ENCODE peak calls at places on chromosome 2, in eight cellular contexts. H is suprapubic skin, E is brain microvascular endothelial cell, X is caudate nucleus, I is uterus, A is substantia nigra, Z is transverse colon, J is neuronal stem cell. R is an unnamed sample.

GRCh38 chr2:85936421-85937068 is 47.8 kb upstream of the ST3GAL5 start:
- DNase-seq in H (peak; percentile 58), E (peak; percentile 32), X (no peak), I (no peak), A (no peak), Z (no peak), J (no peak), R (no peak)

GRCh38 chr2:240647503-240648154 is 22.3 kb downstream of the GPR35 start:
- DNase-seq in H (peak; percentile 58), E (no peak), X (no peak), I (no peak), A (no peak), Z (no peak), J (no peak), R (no peak)

GRCh38 chr2:65436825-65437221 is 4.4 kb upstream of the SPRED2 start:
- DNase-seq in H (no peak), E (no peak), X (no peak), I (no peak), A (no peak), Z (no peak), J (no peak), R (no peak)

GRCh38 chr2:112583497-112584133 is 794 bp upstream of the CHCHD5 start:
- DNase-seq in H (peak; percentile 83), E (no peak), X (no peak), I (no peak), A (no peak), Z (no peak), J (no peak), R (no peak)

GRCh38 chr2:10361220-10361588 is 58.5 kb downstream of the HPCAL1 start:
- DNase-seq in H (no peak), E (no peak), X (no peak), I (no peak), A (no peak), Z (no peak), J (peak; percentile 57), R (no peak)

GRCh38 chr2:210003394-210003793 is 956 bp downstream of the RPE start:
- DNase-seq in H (no peak), E (no peak), X (no peak), I (no peak), A (no peak), Z (no peak), J (no peak), R (no peak)

GRCh38 chr2:227862741-227863588 is 8.5 kb upstream of the DAW1 start:
- DNase-seq in H (no peak), E (peak; percentile 84), X (peak; percentile 48), I (no peak), A (no peak), Z (no peak), J (no peak), R (no peak)

GRCh38 chr2:54240515-54241219 is 15.4 kb downstream of the TSPYL6 start:
- DNase-seq in H (no peak), E (peak; percentile 57), X (no peak), I (no peak), A (no peak), Z (no peak), J (no peak), R (peak; percentile 79)

GRCh38 chr2:23541453-23542334 is 156.7 kb downstream of the KLHL29 start:
- DNase-seq in H (no peak), E (no peak), X (no peak), I (peak; percentile 58), A (no peak), Z (no peak), J (no peak), R (no peak)

GRCh38 chr2:168166902-168167510 is 80.4 kb downstream of the STK39 start:
- DNase-seq in H (no peak), E (peak; percentile 34), X (no peak), I (no peak), A (no peak), Z (no peak), J (no peak), R (no peak)

GRCh38 chr2:143705108-143705686 is 576.0 kb downstream of the ARHGAP15 start:
- DNase-seq in H (no peak), E (no peak), X (no peak), I (no peak), A (no peak), Z (no peak), J (no peak), R (no peak)

GRCh38 chr2:97673187-97673914 is 3.8 kb downstream of the C2orf92 start:
- DNase-seq in H (no peak), E (peak; percentile 21), X (no peak), I (no peak), A (no peak), Z (no peak), J (no peak), R (no peak)

GRCh38 chr2:144014108-144014507 is 505.8 kb downstream of the ZEB2 start:
- DNase-seq in H (no peak), E (peak; percentile 40), X (no peak), I (no peak), A (no peak), Z (no peak), J (no peak), R (no peak)

GRCh38 chr2:46350030-46350699 is 53.0 kb downstream of the EPAS1 start:
- DNase-seq in H (no peak), E (no peak), X (no peak), I (no peak), A (no peak), Z (no peak), J (no peak), R (no peak)

GRCh38 chr2:10078704-10079191 is 1.5 kb downstream of the CYS1 start:
- DNase-seq in H (no peak), E (no peak), X (no peak), I (no peak), A (no peak), Z (no peak), J (no peak), R (no peak)

DNA sequence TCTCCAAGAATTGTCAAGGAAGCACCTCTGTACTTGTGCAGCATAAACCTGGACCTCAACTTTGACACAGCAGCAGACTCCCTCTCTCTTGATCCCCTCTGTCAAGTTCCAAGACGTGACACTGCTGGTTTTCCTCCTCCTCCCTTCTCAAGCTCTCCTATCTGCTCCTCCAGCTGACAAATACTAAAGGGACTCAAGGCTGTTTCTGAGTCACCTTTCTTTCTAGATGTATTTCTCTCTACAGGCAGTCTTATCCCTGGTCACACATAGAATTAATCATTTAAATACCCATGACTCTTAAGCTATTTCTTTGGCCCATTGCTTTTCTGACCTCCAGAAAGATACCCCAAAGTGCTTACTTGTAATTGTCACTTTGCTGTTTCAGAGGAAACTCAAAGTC is 53.5 kb downstream of the SEPTIN10 start:
- DNase-seq in H (no peak), E (peak; percentile 34), X (no peak), I (no peak), A (no peak), Z (no peak), J (no peak), R (no peak)
- H3K27ac ChIP-seq in H (no peak overlapping the region), E (no peak overlapping the region), X (no peak overlapping the region), I (no peak overlapping the region), A (no peak overlapping the region), Z (no peak overlapping the region), J (no peak overlapping the region), R (no peak overlapping the region)

GRCh38 chr2:120227111-120227991 is 4.2 kb upstream of the TMEM185B start:
- DNase-seq in H (peak; percentile 47), E (no peak), X (no peak), I (no peak), A (no peak), Z (peak; percentile 4), J (no peak), R (no peak)
- H3K27ac ChIP-seq in H (no peak overlapping the region), E (no peak overlapping the region), X (no peak overlapping the region), I (no peak overlapping the region), A (no peak overlapping the region), Z (no peak overlapping the region), J (no peak overlapping the region), R (no peak overlapping the region)

GRCh38 chr2:28602751-28603639 is 107.1 kb downstream of the PLB1 start:
- DNase-seq in H (no peak), E (no peak), X (no peak), I (no peak), A (no peak), Z (no peak), J (no peak), R (no peak)
- H3K27ac ChIP-seq in H (no peak overlapping the region), E (no peak overlapping the region), X (no peak overlapping the region), I (peak overlapping the region; percentile 0), A (peak overlapping the region; percentile 43), Z (no peak overlapping the region), J (no peak overlapping the region), R (no peak overlapping the region)

DNA sequence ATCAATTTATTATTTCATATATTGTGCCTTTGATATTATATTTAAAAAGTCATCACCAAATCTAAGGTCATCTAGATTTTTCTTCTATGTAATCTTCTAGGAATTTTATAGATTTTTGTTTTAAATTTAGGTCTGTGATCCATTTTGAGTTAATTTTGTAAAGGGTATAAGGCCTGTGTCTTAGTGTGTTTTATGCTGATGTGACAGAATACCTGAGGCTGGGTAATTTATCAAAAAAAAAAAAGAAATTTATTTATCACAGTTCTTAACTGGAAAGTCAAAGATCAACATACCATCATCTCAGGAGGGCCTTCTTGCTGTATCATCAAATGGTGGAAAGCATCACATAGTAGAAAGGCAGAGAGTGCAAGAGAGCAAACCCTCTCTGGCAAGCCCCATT is 216.2 kb downstream of the PDE1A start:
- DNase-seq in H (no peak), E (no peak), X (no peak), I (no peak), A (no peak), Z (no peak), J (no peak), R (no peak)
- H3K27ac ChIP-seq in H (no peak overlapping the region), E (no peak overlapping the region), X (no peak overlapping the region), I (no peak overlapping the region), A (no peak overlapping the region), Z (no peak overlapping the region), J (no peak overlapping the region), R (no peak overlapping the region)

DNA sequence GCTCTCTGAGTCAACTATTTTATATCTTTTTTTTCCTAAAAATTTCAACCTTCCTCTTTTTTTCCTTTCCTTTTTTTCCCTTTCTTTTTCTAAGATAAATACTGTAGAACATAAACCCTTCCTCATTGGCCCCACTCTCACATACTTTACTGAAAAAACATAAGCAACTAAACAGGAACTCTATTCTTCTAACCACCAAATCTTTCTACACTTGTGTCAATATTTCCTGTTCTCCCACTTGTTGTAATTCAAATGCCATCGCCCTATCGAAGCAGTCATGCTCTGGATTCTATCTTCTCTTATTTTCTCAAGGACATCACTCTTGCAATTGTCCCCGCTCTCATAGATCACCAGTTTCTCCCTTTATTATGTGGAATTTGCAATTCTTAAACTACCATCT is 20.2 kb upstream of the SSB start:
- DNase-seq in H (no peak), E (no peak), X (no peak), I (no peak), A (no peak), Z (no peak), J (no peak), R (no peak)
- H3K27ac ChIP-seq in H (no peak overlapping the region), E (no peak overlapping the region), X (no peak overlapping the region), I (no peak overlapping the region), A (no peak overlapping the region), Z (no peak overlapping the region), J (no peak overlapping the region), R (no peak overlapping the region)

GRCh38 chr2:32135409-32135808 is 30.3 kb upstream of the SLC30A6 start:
- DNase-seq in H (no peak), E (peak; percentile 72), X (no peak), I (no peak), A (no peak), Z (peak; percentile 28), J (no peak), R (no peak)

DNA sequence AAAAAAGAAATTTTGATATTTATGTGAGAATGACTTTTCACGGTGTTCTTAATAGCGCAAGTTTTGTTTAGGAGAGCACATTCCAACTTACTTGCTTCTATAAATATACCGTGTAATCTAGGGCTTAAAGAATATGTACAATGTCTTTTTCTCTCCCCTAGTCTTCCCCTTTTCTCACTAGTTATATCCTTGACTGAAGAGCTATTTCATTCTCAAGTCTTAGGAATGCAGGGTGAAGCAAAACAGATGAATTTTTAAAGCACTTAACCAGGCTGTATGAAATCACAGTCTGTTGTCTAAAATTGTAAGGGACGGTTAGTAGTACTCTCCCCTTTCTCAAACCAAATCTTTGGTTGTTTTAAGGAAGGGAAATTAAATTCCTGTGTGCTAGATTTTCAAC is 29.6 kb upstream of the SLC30A6 start:
- DNase-seq in H (no peak), E (no peak), X (no peak), I (no peak), A (no peak), Z (no peak), J (no peak), R (no peak)
- H3K27ac ChIP-seq in H (no peak overlapping the region), E (peak overlapping the region; percentile 51), X (no peak overlapping the region), I (no peak overlapping the region), A (no peak overlapping the region), Z (no peak overlapping the region), J (no peak overlapping the region), R (no peak overlapping the region)

R was measured in right cardiac atrium.